ENCODE peak calls at places on chromosomes 3 and 15, in ten cellular contexts. L, R, M, N, D, Q, X, Y, J and B are unnamed samples.

GRCh38 chr15:68763063-68763462 is 57.6 kb downstream of the ANP32A start:
- DNase-seq in L (no peak), R (no peak), M (no peak), N (no peak), D (no peak), Q (no peak), X (no peak), Y (no peak), J (no peak), B (no peak)

GRCh38 chr3:144031938-144032337 is 60.3 kb downstream of the DIPK2A start:
- DNase-seq in L (no peak), R (peak; percentile 43), M (no peak), N (no peak), D (no peak), Q (no peak), X (peak; percentile 42), Y (no peak), J (peak; percentile 66), B (peak; percentile 12)

GRCh38 chr3:17642474-17642873 is 100.0 kb downstream of the TBC1D5 start:
- DNase-seq in L (no peak), R (no peak), M (no peak), N (no peak), D (no peak), Q (no peak), X (peak; percentile 13), Y (no peak), J (no peak), B (no peak)

GRCh38 chr3:4583441-4583840 is 90.3 kb downstream of the ITPR1 start:
- DNase-seq in L (no peak), R (no peak), M (no peak), N (no peak), D (no peak), Q (no peak), X (peak; percentile 84), Y (no peak), J (no peak), B (no peak)

GRCh38 chr15:69854521-69855171 is 243.1 kb downstream of the TLE3 start:
- DNase-seq in L (no peak), R (peak; percentile 77), M (no peak), N (peak; percentile 41), D (no peak), Q (no peak), X (peak; percentile 95), Y (no peak), J (no peak), B (peak; percentile 33)

GRCh38 chr3:12356175-12356574 is 67.3 kb downstream of the PPARG start:
- DNase-seq in L (no peak), R (no peak), M (no peak), N (no peak), D (no peak), Q (no peak), X (no peak), Y (no peak), J (no peak), B (no peak)

GRCh38 chr15:74415966-74416916 is 17.5 kb downstream of the SEMA7A start:
- DNase-seq in L (no peak), R (no peak), M (no peak), N (no peak), D (no peak), Q (no peak), X (no peak), Y (no peak), J (no peak), B (no peak)

GRCh38 chr3:134330895-134331810 is 43.1 kb downstream of the AMOTL2 start:
- DNase-seq in L (no peak), R (peak; percentile 89), M (no peak), N (no peak), D (no peak), Q (no peak), X (peak; percentile 63), Y (no peak), J (no peak), B (peak; percentile 43)

GRCh38 chr3:52865994-52866393 is 31.2 kb upstream of the MUSTN1 start:
- DNase-seq in L (no peak), R (no peak), M (no peak), N (no peak), D (no peak), Q (no peak), X (no peak), Y (no peak), J (no peak), B (no peak)

GRCh38 chr15:90869140-90869541 is 753 bp downstream of the FURIN start:
- DNase-seq in L (no peak), R (no peak), M (no peak), N (no peak), D (no peak), Q (no peak), X (no peak), Y (no peak), J (no peak), B (no peak)

GRCh38 chr15:90866161-90866715 is 2.1 kb upstream of the FURIN start:
- DNase-seq in L (no peak), R (no peak), M (no peak), N (no peak), D (no peak), Q (no peak), X (no peak), Y (no peak), J (no peak), B (no peak)

GRCh38 chr15:90866800-90867199 is 1.6 kb upstream of the FURIN start:
- DNase-seq in L (no peak), R (no peak), M (no peak), N (no peak), D (no peak), Q (no peak), X (no peak), Y (no peak), J (no peak), B (no peak)

GRCh38 chr15:90869601-90870353 is 1.4 kb downstream of the FURIN start:
- DNase-seq in L (no peak), R (peak; percentile 85), M (peak; percentile 45), N (peak; percentile 84), D (no peak), Q (no peak), X (peak; percentile 89), Y (peak; percentile 50), J (peak; percentile 44), B (peak; percentile 90)

DNA sequence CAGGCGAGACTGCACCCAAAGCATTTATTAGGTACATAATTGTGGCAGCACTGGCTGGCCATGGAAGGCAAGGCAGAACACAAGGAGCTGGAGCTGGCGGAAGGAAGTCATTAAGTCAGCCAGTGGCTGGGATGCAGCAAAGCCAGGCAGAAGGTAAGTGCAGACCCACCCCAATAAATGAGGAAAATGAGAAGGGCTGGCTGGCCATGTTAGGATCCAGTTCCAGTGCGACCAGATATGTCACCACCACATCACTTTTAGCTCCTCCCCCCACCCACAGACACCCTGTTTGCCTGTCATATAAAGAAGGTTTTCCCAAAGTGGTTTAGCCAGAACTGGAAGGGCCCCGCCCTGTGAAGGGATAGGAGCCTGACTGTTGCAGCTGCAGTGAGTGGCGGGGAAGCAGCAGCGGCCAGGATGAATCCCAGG is at the start of gene FURIN:
- DNase-seq in L (no peak), R (no peak), M (no peak), N (no peak), D (peak; percentile 54), Q (no peak), X (no peak), Y (no peak), J (no peak), B (peak; percentile 83)
- H3K4me1 ChIP-seq in L (peaks cover 35% of the 10 kb centered on the region), R (peaks cover 40% of the 10 kb centered on the region), M (peaks cover 31% of the 10 kb centered on the region), N (peaks cover 67% of the 10 kb centered on the region), D (peaks cover 15% of the 10 kb centered on the region), Q (peaks cover 29% of the 10 kb centered on the region), X (peaks cover 28% of the 10 kb centered on the region), Y (peaks cover 30% of the 10 kb centered on the region), J (peaks cover 9% of the 10 kb centered on the region), B (peaks cover 69% of the 10 kb centered on the region)

GRCh38 chr3:9397331-9397910 is at the start of gene SETD5:
- DNase-seq in L (peak; percentile 100), R (peak; percentile 99), M (peak; percentile 99), N (peak; percentile 99), D (peak; percentile 98), Q (peak; percentile 98), X (peak; percentile 98), Y (peak; percentile 99), J (peak; percentile 99), B (peak; percentile 97)

GRCh38 chr3:9398715-9399708 is 1.6 kb downstream of the SETD5 start:
- DNase-seq in L (no peak), R (peak; percentile 78), M (peak; percentile 17), N (no peak), D (peak; percentile 31), Q (no peak), X (peak; percentile 51), Y (peak; percentile 42), J (no peak), B (peak; percentile 47)

GRCh38 chr3:9399746-9400145 is 2.3 kb downstream of the SETD5 start:
- DNase-seq in L (no peak), R (peak; percentile 98), M (no peak), N (no peak), D (peak; percentile 70), Q (peak; percentile 78), X (peak; percentile 96), Y (no peak), J (peak; percentile 73), B (peak; percentile 75)

GRCh38 chr3:9396632-9397330 is 634 bp upstream of the SETD5 start:
- DNase-seq in L (peak; percentile 99), R (peak; percentile 100), M (peak; percentile 99), N (peak; percentile 100), D (peak; percentile 99), Q (peak; percentile 99), X (peak; percentile 100), Y (peak; percentile 99), J (peak; percentile 98), B (peak; percentile 99)

GRCh38 chr3:9397911-9398714 is 698 bp downstream of the SETD5 start:
- DNase-seq in L (no peak), R (peak; percentile 69), M (peak; percentile 21), N (peak; percentile 94), D (peak; percentile 54), Q (peak; percentile 38), X (peak; percentile 54), Y (peak; percentile 12), J (peak; percentile 64), B (no peak)
- H3K4me1 ChIP-seq in L (peaks cover 69% of the 10 kb centered on the region), R (peaks cover 56% of the 10 kb centered on the region), M (peaks cover 31% of the 10 kb centered on the region), N (peaks cover 79% of the 10 kb centered on the region), D (peaks cover 20% of the 10 kb centered on the region), Q (peaks cover 40% of the 10 kb centered on the region), X (peaks cover 46% of the 10 kb centered on the region), Y (peaks cover 68% of the 10 kb centered on the region), J (peaks cover 46% of the 10 kb centered on the region), B (peaks cover 58% of the 10 kb centered on the region)

GRCh38 chr3:23861689-23862088 is 55.1 kb downstream of the NKIRAS1 start:
- DNase-seq in L (no peak), R (no peak), M (no peak), N (no peak), D (no peak), Q (no peak), X (no peak), Y (no peak), J (no peak), B (no peak)
- H3K4me1 ChIP-seq in L (peaks cover 20% of the 10 kb centered on the region), R (peaks cover 39% of the 10 kb centered on the region), M (peaks cover 8% of the 10 kb centered on the region), N (peaks cover 75% of the 10 kb centered on the region), D (peaks cover 24% of the 10 kb centered on the region), Q (peaks cover 25% of the 10 kb centered on the region), X (peaks cover 50% of the 10 kb centered on the region), Y (peaks cover 17% of the 10 kb centered on the region), J (peaks cover 11% of the 10 kb centered on the region), B (peaks cover 21% of the 10 kb centered on the region)

DNA sequence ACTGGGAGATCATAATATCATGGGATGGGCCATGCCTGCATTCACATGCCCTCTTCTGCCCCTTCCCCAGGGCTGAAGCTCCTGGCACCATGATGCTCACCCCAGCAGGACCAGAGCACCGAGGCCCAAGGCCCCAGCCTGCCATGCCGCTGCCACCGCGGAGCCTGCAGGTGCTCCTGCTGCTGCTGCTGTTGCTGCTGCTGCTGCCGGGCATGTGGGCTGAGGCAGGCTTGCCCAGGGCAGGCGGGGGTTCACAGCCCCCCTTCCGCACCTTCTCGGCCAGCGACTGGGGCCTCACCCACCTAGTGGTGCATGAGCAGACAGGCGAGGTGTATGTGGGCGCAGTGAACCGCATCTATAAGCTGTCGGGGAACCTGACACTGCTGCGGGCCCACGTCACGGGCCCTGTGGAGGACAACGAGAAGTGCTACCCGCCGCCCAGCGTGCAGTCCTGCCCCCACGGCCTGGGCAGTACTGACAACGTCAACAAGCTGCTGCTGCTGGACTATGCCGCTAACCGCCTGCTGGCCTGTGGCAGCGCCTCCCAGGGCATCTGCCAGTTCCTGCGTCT is 5.6 kb downstream of the PLXNA1 start:
- DNase-seq in L (no peak), R (no peak), M (no peak), N (no peak), D (no peak), Q (no peak), X (no peak), Y (no peak), J (no peak), B (no peak)
- H3K4me1 ChIP-seq in L (peaks cover 8% of the 10 kb centered on the region), R (peaks cover 11% of the 10 kb centered on the region), M (peaks cover 10% of the 10 kb centered on the region), N (peaks cover 75% of the 10 kb centered on the region), D (no peaks in the 10 kb centered on the region), Q (peaks cover 9% of the 10 kb centered on the region), X (peaks cover 13% of the 10 kb centered on the region), Y (no peaks in the 10 kb centered on the region), J (peaks cover 16% of the 10 kb centered on the region), B (no peaks in the 10 kb centered on the region)